ENCODE peak calls at places on chromosomes 3 and 15, in nine cellular contexts. One of them, this sample, is unnamed.

GRCh38 chr15:51168700-51169099 is 74.0 kb upstream of the TNFAIP8L3 start:
- DNase-seq in SK-N-SH: no peak
- DNase-seq in endothelial cell of umbilical vein: no peak
- DNase-seq in HepG2: no peak
- DNase-seq in GM12878: no peak
- DNase-seq in WTC11: no peak
- DNase-seq in H1: no peak
- DNase-seq in K562: no peak
- DNase-seq in A549: no peak
- DNase-seq in this sample: no peak

GRCh38 chr15:42605281-42605744 is 29.9 kb downstream of the STARD9 start:
- DNase-seq in SK-N-SH: peak
- DNase-seq in A549: no peak
- DNase-seq in K562: no peak
- DNase-seq in WTC11: no peak
- DNase-seq in H1: no peak
- DNase-seq in GM12878: peak
- DNase-seq in endothelial cell of umbilical vein: peak
- DNase-seq in HepG2: no peak
- DNase-seq in this sample: peak

GRCh38 chr3:123332124-123332641 is 116.7 kb downstream of the ADCY5 start:
- DNase-seq in HepG2: no peak
- DNase-seq in K562: no peak
- DNase-seq in SK-N-SH: peak
- DNase-seq in H1: no peak
- DNase-seq in A549: no peak
- DNase-seq in endothelial cell of umbilical vein: no peak
- DNase-seq in GM12878: no peak
- DNase-seq in WTC11: no peak
- DNase-seq in this sample: no peak

GRCh38 chr3:113659121-113659531 is 37.3 kb downstream of the USF3 start:
- DNase-seq in A549: no peak
- DNase-seq in WTC11: no peak
- DNase-seq in HepG2: no peak
- DNase-seq in endothelial cell of umbilical vein: no peak
- DNase-seq in H1: no peak
- DNase-seq in GM12878: no peak
- DNase-seq in SK-N-SH: no peak
- DNase-seq in K562: no peak
- DNase-seq in this sample: no peak

GRCh38 chr3:149042766-149043386 is 43.5 kb downstream of the HLTF start:
- DNase-seq in K562: no peak
- DNase-seq in WTC11: no peak
- DNase-seq in H1: no peak
- DNase-seq in HepG2: no peak
- DNase-seq in endothelial cell of umbilical vein: peak
- DNase-seq in GM12878: peak
- DNase-seq in A549: no peak
- DNase-seq in SK-N-SH: no peak
- DNase-seq in this sample: no peak

GRCh38 chr3:70065666-70066253 is 66.2 kb downstream of the SAMMSON start:
- DNase-seq in SK-N-SH: peak
- DNase-seq in GM12878: no peak
- DNase-seq in A549: peak
- DNase-seq in WTC11: peak
- DNase-seq in HepG2: no peak
- DNase-seq in H1: no peak
- DNase-seq in endothelial cell of umbilical vein: no peak
- DNase-seq in K562: no peak
- DNase-seq in this sample: peak

GRCh38 chr3:126679318-126679751 is 24.4 kb upstream of the TXNRD3 start:
- DNase-seq in WTC11: peak
- DNase-seq in HepG2: peak
- DNase-seq in GM12878: peak
- DNase-seq in SK-N-SH: peak
- DNase-seq in A549: peak
- DNase-seq in H1: peak
- DNase-seq in K562: peak
- DNase-seq in endothelial cell of umbilical vein: peak
- DNase-seq in this sample: peak

GRCh38 chr3:115986555-115987207 is 363.4 kb downstream of the GAP43 start:
- DNase-seq in SK-N-SH: peak
- DNase-seq in H1: no peak
- DNase-seq in HepG2: peak
- DNase-seq in GM12878: no peak
- DNase-seq in K562: peak
- DNase-seq in WTC11: peak
- DNase-seq in endothelial cell of umbilical vein: no peak
- DNase-seq in A549: peak
- DNase-seq in this sample: peak

GRCh38 chr3:151016421-151016820 is 43.9 kb upstream of the CLRN1 start:
- DNase-seq in H1: no peak
- DNase-seq in K562: no peak
- DNase-seq in endothelial cell of umbilical vein: no peak
- DNase-seq in WTC11: no peak
- DNase-seq in HepG2: no peak
- DNase-seq in GM12878: no peak
- DNase-seq in SK-N-SH: no peak
- DNase-seq in A549: no peak
- DNase-seq in this sample: no peak

GRCh38 chr15:83644453-83644852 is 9.5 kb upstream of the ADAMTSL3 start:
- DNase-seq in GM12878: no peak
- DNase-seq in SK-N-SH: no peak
- DNase-seq in HepG2: no peak
- DNase-seq in H1: no peak
- DNase-seq in WTC11: no peak
- DNase-seq in endothelial cell of umbilical vein: no peak
- DNase-seq in A549: no peak
- DNase-seq in K562: no peak
- DNase-seq in this sample: no peak

GRCh38 chr15:100596792-100597191 is 5.2 kb downstream of the LINS1 start:
- DNase-seq in endothelial cell of umbilical vein: no peak
- DNase-seq in K562: peak
- DNase-seq in A549: no peak
- DNase-seq in HepG2: no peak
- DNase-seq in WTC11: no peak
- DNase-seq in H1: no peak
- DNase-seq in GM12878: peak
- DNase-seq in SK-N-SH: no peak
- DNase-seq in this sample: no peak

GRCh38 chr15:91228890-91229289 is 128.8 kb downstream of the SV2B start:
- DNase-seq in SK-N-SH: no peak
- DNase-seq in WTC11: no peak
- DNase-seq in H1: no peak
- DNase-seq in GM12878: no peak
- DNase-seq in K562: no peak
- DNase-seq in endothelial cell of umbilical vein: no peak
- DNase-seq in HepG2: peak
- DNase-seq in A549: no peak
- DNase-seq in this sample: no peak

GRCh38 chr15:66196565-66196964 is 57.0 kb downstream of the MEGF11 start:
- DNase-seq in endothelial cell of umbilical vein: no peak
- DNase-seq in SK-N-SH: no peak
- DNase-seq in GM12878: no peak
- DNase-seq in HepG2: no peak
- DNase-seq in K562: no peak
- DNase-seq in A549: no peak
- DNase-seq in WTC11: no peak
- DNase-seq in H1: no peak
- DNase-seq in this sample: no peak

GRCh38 chr15:34436956-34437442 is 609 bp downstream of the GOLGA8A start:
- DNase-seq in HepG2: peak
- DNase-seq in SK-N-SH: peak
- DNase-seq in K562: peak
- DNase-seq in endothelial cell of umbilical vein: peak
- DNase-seq in H1: peak
- DNase-seq in GM12878: no peak
- DNase-seq in A549: no peak
- DNase-seq in WTC11: peak
- DNase-seq in this sample: peak

GRCh38 chr3:18051312-18051711 is 308.9 kb upstream of the TBC1D5 start:
- DNase-seq in endothelial cell of umbilical vein: no peak
- DNase-seq in WTC11: no peak
- DNase-seq in GM12878: no peak
- DNase-seq in SK-N-SH: no peak
- DNase-seq in H1: no peak
- DNase-seq in HepG2: no peak
- DNase-seq in A549: no peak
- DNase-seq in K562: no peak
- DNase-seq in this sample: no peak

GRCh38 chr3:170081079-170081741 is 43.4 kb downstream of the GPR160 start:
- DNase-seq in endothelial cell of umbilical vein: no peak
- DNase-seq in A549: no peak
- DNase-seq in GM12878: no peak
- DNase-seq in K562: no peak
- DNase-seq in SK-N-SH: no peak
- DNase-seq in WTC11: no peak
- DNase-seq in HepG2: no peak
- DNase-seq in H1: no peak
- DNase-seq in this sample: no peak

GRCh38 chr3:16600771-16601538 is 4.3 kb downstream of the DAZL start:
- DNase-seq in WTC11: peak
- DNase-seq in H1: peak
- DNase-seq in K562: peak
- DNase-seq in GM12878: no peak
- DNase-seq in HepG2: peak
- DNase-seq in SK-N-SH: peak
- DNase-seq in endothelial cell of umbilical vein: peak
- DNase-seq in A549: peak
- DNase-seq in this sample: peak

GRCh38 chr3:131903988-131904415 is 130.8 kb downstream of the CPNE4 start:
- DNase-seq in HepG2: peak
- DNase-seq in K562: no peak
- DNase-seq in A549: peak
- DNase-seq in endothelial cell of umbilical vein: no peak
- DNase-seq in GM12878: no peak
- DNase-seq in H1: no peak
- DNase-seq in SK-N-SH: no peak
- DNase-seq in WTC11: no peak
- DNase-seq in this sample: no peak

GRCh38 chr3:186839874-186840641 is 2.5 kb upstream of the ADIPOQ start:
- DNase-seq in K562: no peak
- DNase-seq in HepG2: no peak
- DNase-seq in WTC11: no peak
- DNase-seq in H1: no peak
- DNase-seq in A549: no peak
- DNase-seq in SK-N-SH: no peak
- DNase-seq in GM12878: no peak
- DNase-seq in endothelial cell of umbilical vein: no peak
- DNase-seq in this sample: peak

GRCh38 chr15:39181348-39181747 is 399.5 kb upstream of the THBS1 start:
- DNase-seq in SK-N-SH: no peak
- DNase-seq in K562: no peak
- DNase-seq in A549: no peak
- DNase-seq in H1: no peak
- DNase-seq in HepG2: no peak
- DNase-seq in WTC11: no peak
- DNase-seq in GM12878: no peak
- DNase-seq in endothelial cell of umbilical vein: no peak
- DNase-seq in this sample: no peak

GRCh38 chr3:23611737-23612295 is 193.9 kb upstream of the UBE2E1 start:
- DNase-seq in HepG2: no peak
- DNase-seq in H1: no peak
- DNase-seq in SK-N-SH: no peak
- DNase-seq in GM12878: no peak
- DNase-seq in WTC11: no peak
- DNase-seq in endothelial cell of umbilical vein: peak
- DNase-seq in K562: no peak
- DNase-seq in A549: no peak
- DNase-seq in this sample: peak
- TF ChIP-seq MAX in HepG2: no peak
- TF ChIP-seq MAX in H1: no peak
- TF ChIP-seq MAX in SK-N-SH: no peak
- TF ChIP-seq MAX in GM12878: no peak
- TF ChIP-seq MAX in WTC11: no peak
- TF ChIP-seq MAX in endothelial cell of umbilical vein: no peak
- TF ChIP-seq MAX in K562: no peak
- TF ChIP-seq MAX in A549: no peak
- TF ChIP-seq MAX in this sample: no peak

GRCh38 chr3:57079221-57079831 is 18.9 kb downstream of the SPATA12 start:
- DNase-seq in WTC11: peak
- DNase-seq in HepG2: peak
- DNase-seq in SK-N-SH: peak
- DNase-seq in A549: peak
- DNase-seq in K562: peak
- DNase-seq in endothelial cell of umbilical vein: peak
- DNase-seq in H1: no peak
- DNase-seq in GM12878: no peak
- DNase-seq in this sample: peak
- TF ChIP-seq MAX in WTC11: peak
- TF ChIP-seq MAX in HepG2: peak
- TF ChIP-seq MAX in SK-N-SH: no peak
- TF ChIP-seq MAX in A549: peak
- TF ChIP-seq MAX in K562: no peak
- TF ChIP-seq MAX in endothelial cell of umbilical vein: no peak
- TF ChIP-seq MAX in H1: peak
- TF ChIP-seq MAX in GM12878: no peak
- TF ChIP-seq MAX in this sample: no peak

GRCh38 chr3:109177888-109178287 is 41.4 kb downstream of the C3orf85 start:
- DNase-seq in A549: no peak
- DNase-seq in HepG2: no peak
- DNase-seq in H1: no peak
- DNase-seq in endothelial cell of umbilical vein: no peak
- DNase-seq in K562: no peak
- DNase-seq in WTC11: no peak
- DNase-seq in SK-N-SH: no peak
- DNase-seq in GM12878: no peak
- DNase-seq in this sample: no peak

GRCh38 chr3:109176726-109177125 is 40.2 kb downstream of the C3orf85 start:
- DNase-seq in SK-N-SH: no peak
- DNase-seq in HepG2: no peak
- DNase-seq in WTC11: no peak
- DNase-seq in K562: no peak
- DNase-seq in endothelial cell of umbilical vein: no peak
- DNase-seq in H1: no peak
- DNase-seq in GM12878: no peak
- DNase-seq in A549: no peak
- DNase-seq in this sample: no peak

GRCh38 chr3:109175411-109175810 is 38.9 kb downstream of the C3orf85 start:
- DNase-seq in GM12878: no peak
- DNase-seq in HepG2: no peak
- DNase-seq in WTC11: no peak
- DNase-seq in K562: no peak
- DNase-seq in A549: no peak
- DNase-seq in SK-N-SH: no peak
- DNase-seq in H1: no peak
- DNase-seq in endothelial cell of umbilical vein: no peak
- DNase-seq in this sample: no peak

GRCh38 chr3:109178701-109179100 is 42.2 kb downstream of the C3orf85 start:
- DNase-seq in WTC11: no peak
- DNase-seq in K562: no peak
- DNase-seq in SK-N-SH: no peak
- DNase-seq in GM12878: no peak
- DNase-seq in H1: no peak
- DNase-seq in endothelial cell of umbilical vein: no peak
- DNase-seq in HepG2: no peak
- DNase-seq in A549: no peak
- DNase-seq in this sample: no peak
- TF ChIP-seq MAX in WTC11: no peak
- TF ChIP-seq MAX in K562: no peak
- TF ChIP-seq MAX in SK-N-SH: no peak
- TF ChIP-seq MAX in GM12878: no peak
- TF ChIP-seq MAX in H1: no peak
- TF ChIP-seq MAX in endothelial cell of umbilical vein: no peak
- TF ChIP-seq MAX in HepG2: no peak
- TF ChIP-seq MAX in A549: no peak
- TF ChIP-seq MAX in this sample: no peak

GRCh38 chr3:55549172-55549571 is 62.1 kb upstream of the WNT5A start:
- DNase-seq in GM12878: no peak
- DNase-seq in HepG2: no peak
- DNase-seq in A549: no peak
- DNase-seq in K562: no peak
- DNase-seq in SK-N-SH: peak
- DNase-seq in H1: no peak
- DNase-seq in WTC11: no peak
- DNase-seq in endothelial cell of umbilical vein: no peak
- DNase-seq in this sample: no peak
- TF ChIP-seq MAX in GM12878: no peak
- TF ChIP-seq MAX in HepG2: no peak
- TF ChIP-seq MAX in A549: no peak
- TF ChIP-seq MAX in K562: no peak
- TF ChIP-seq MAX in SK-N-SH: no peak
- TF ChIP-seq MAX in H1: no peak
- TF ChIP-seq MAX in WTC11: no peak
- TF ChIP-seq MAX in endothelial cell of umbilical vein: no peak
- TF ChIP-seq MAX in this sample: no peak

This sample was measured in NB4.